ENCODE peak calls at places on chromosome 6, in four cellular contexts. O is left lobe of liver, F is GM23248, J is neuronal stem cell. W is an unnamed sample.

GRCh38 chr6:3480009-3480408 is 23.2 kb upstream of the SLC22A23 start:
- DNase-seq in O (no peak), F (no peak), J (no peak), W (no peak)

GRCh38 chr6:164108869-164109769 is 694.6 kb downstream of the QKI start:
- DNase-seq in O (peak), F (peak), J (no peak), W (no peak)

GRCh38 chr6:157263146-157263545 is 60.2 kb downstream of the TMEM242 start:
- DNase-seq in O (no peak), F (no peak), J (no peak), W (no peak)

GRCh38 chr6:70266142-70266541 is 36.7 kb downstream of the COL9A1 start:
- DNase-seq in O (no peak), F (no peak), J (no peak), W (no peak)

GRCh38 chr6:35360349-35361138 is 18.2 kb downstream of the PPARD start:
- DNase-seq in O (peak), F (peak), J (no peak), W (no peak)

GRCh38 chr6:88360203-88360797 is 194.2 kb upstream of the CNR1 start:
- DNase-seq in O (no peak), F (peak), J (no peak), W (no peak)

GRCh38 chr6:63351995-63352586 is 32.3 kb upstream of the LGSN start:
- DNase-seq in O (no peak), F (peak), J (no peak), W (no peak)

GRCh38 chr6:1144842-1145755 is 166.8 kb upstream of the FOXQ1 start:
- DNase-seq in O (no peak), F (peak), J (no peak), W (no peak)

GRCh38 chr6:16936893-16937292 is 165.0 kb upstream of the STMND1 start:
- DNase-seq in O (no peak), F (no peak), J (no peak), W (no peak)

GRCh38 chr6:144265390-144265789 is 19.7 kb upstream of the UTRN start:
- DNase-seq in O (no peak), F (peak), J (peak), W (no peak)

GRCh38 chr6:29705389-29706231 is 17.6 kb upstream of the HLA-F start:
- DNase-seq in O (no peak), F (peak), J (peak), W (no peak)

GRCh38 chr6:139398658-139399057 is 24.2 kb upstream of the CITED2 start:
- DNase-seq in O (no peak), F (no peak), J (no peak), W (no peak)

GRCh38 chr6:74606488-74607135 is 599.2 kb downstream of the COL12A1 start:
- DNase-seq in O (no peak), F (peak), J (no peak), W (no peak)

GRCh38 chr6:30441171-30441570 is 48.1 kb upstream of the HLA-E start:
- DNase-seq in O (no peak), F (no peak), J (no peak), W (no peak)